ENCODE peak calls at places on chromosomes 6 and 20, in four cellular contexts. F is Right ventricle myocardium superior; N is CD8-positive, alpha-beta memory T cell; U is astrocyte. T is an unnamed sample.

GRCh38 chr6:5671162-5671561 is 335.6 kb downstream of the NRN1 start:
- DNase-seq in F (peak), N (no peak), U (peak), T (peak)

GRCh38 chr20:1816384-1817381 is 78.5 kb upstream of the SIRPA start:
- DNase-seq in F (no peak), N (no peak), U (peak), T (no peak)

GRCh38 chr6:52731719-52732118 is 31.6 kb downstream of the GSTA2 start:
- DNase-seq in F (no peak), N (no peak), U (peak), T (peak)

GRCh38 chr6:148898360-148899005 is 151.7 kb downstream of the UST start:
- DNase-seq in F (no peak), N (no peak), U (no peak), T (peak)

GRCh38 chr6:148044261-148044731 is 298.3 kb upstream of the SASH1 start:
- DNase-seq in F (no peak), N (no peak), U (peak), T (no peak)

GRCh38 chr6:50853924-50854323 is 35.3 kb downstream of the TFAP2B start:
- DNase-seq in F (no peak), N (no peak), U (no peak), T (peak)

GRCh38 chr6:40517654-40518053 is 69.5 kb downstream of the LRFN2 start:
- DNase-seq in F (no peak), N (no peak), U (no peak), T (no peak)

GRCh38 chr20:13777171-13777601 is 7.5 kb downstream of the ESF1 start:
- DNase-seq in F (no peak), N (no peak), U (peak), T (peak)

GRCh38 chr6:166346449-166346848 is 4.1 kb upstream of the SFT2D1 start:
- DNase-seq in F (no peak), N (no peak), U (no peak), T (no peak)

GRCh38 chr20:22796465-22797077 is 212.2 kb upstream of the FOXA2 start:
- DNase-seq in F (no peak), N (no peak), U (peak), T (no peak)

GRCh38 chr20:33465536-33466302 is 22.2 kb upstream of the SNTA1 start:
- DNase-seq in F (no peak), N (no peak), U (no peak), T (no peak)

GRCh38 chr6:100461273-100461919 is 3.3 kb downstream of the SIM1 start:
- DNase-seq in F (no peak), N (no peak), U (no peak), T (peak)

GRCh38 chr6:136532030-136532429 is 18.2 kb downstream of the MAP7 start:
- DNase-seq in F (no peak), N (no peak), U (no peak), T (no peak)

GRCh38 chr6:94269256-94269655 is 849.9 kb upstream of the EPHA7 start:
- DNase-seq in F (no peak), N (no peak), U (no peak), T (peak)

GRCh38 chr6:17354700-17355403 is 38.5 kb upstream of the CAP2 start:
- DNase-seq in F (no peak), N (no peak), U (peak), T (no peak)

GRCh38 chr20:61260905-61261304 is 8.8 kb downstream of the CDH4 start:
- DNase-seq in F (no peak), N (no peak), U (no peak), T (no peak)

GRCh38 chr6:90284236-90284744 is 12.4 kb downstream of the BACH2 start:
- DNase-seq in F (no peak), N (peak), U (peak), T (peak)

GRCh38 chr6:108544586-108544985 is 16.1 kb upstream of the FOXO3 start:
- DNase-seq in F (no peak), N (no peak), U (no peak), T (no peak)

GRCh38 chr20:1465470-1466210 is 1.0 kb downstream of the NSFL1C start:
- DNase-seq in F (no peak), N (no peak), U (peak), T (no peak)

GRCh38 chr6:44111434-44112417 is 15.5 kb downstream of the MRPL14 start:
- DNase-seq in F (no peak), N (no peak), U (no peak), T (no peak)